ENCODE peak calls at places on chromosomes 16 and 17, in eight cellular contexts. K is GM23248; Z is fibroblast of lung; A is CD8-positive, alpha-beta memory T cell; W is A549; E is small intestine; H is neuronal stem cell; M is left ventricle myocardium inferior. B is an unnamed sample.
A peak's percentile ranks its signal among the peaks of the same experiment; 100 is the strongest.

GRCh38 chr17:76772842-76773521 is 35.1 kb downstream of the MFSD11 start:
- DNase-seq in H (no peak), E (no peak), K (peak; percentile 96), W (no peak), Z (peak; percentile 91), A (peak; percentile 38), M (no peak), B (peak; percentile 75)

GRCh38 chr17:19023209-19023999 is 18.8 kb upstream of the FAM83G start:
- DNase-seq in H (no peak), M (no peak), E (no peak), K (no peak), Z (no peak), W (no peak), A (no peak), B (no peak)

GRCh38 chr16:64534180-64534780 is 587.6 kb downstream of the CDH11 start:
- DNase-seq in M (no peak), Z (peak; percentile 26), E (no peak), H (no peak), W (no peak), A (no peak), K (peak; percentile 2), B (no peak)

GRCh38 chr17:72603346-72604242 is 482.8 kb downstream of the SOX9 start:
- DNase-seq in Z (peak; percentile 96), W (no peak), E (no peak), H (no peak), K (peak; percentile 76), A (no peak), M (no peak), B (no peak)

GRCh38 chr17:60538726-60539125 is 12.7 kb upstream of the APPBP2 start:
- DNase-seq in Z (no peak), A (no peak), H (no peak), W (no peak), K (no peak), E (no peak), M (no peak), B (no peak)

GRCh38 chr17:33204701-33205100 is 88.4 kb downstream of the ASIC2 start:
- DNase-seq in H (no peak), Z (no peak), E (no peak), W (no peak), M (no peak), K (no peak), A (no peak), B (no peak)

GRCh38 chr17:30378191-30378796 is 433 bp upstream of the CPD start:
- DNase-seq in W (no peak), E (no peak), M (peak; percentile 30), H (no peak), K (peak; percentile 76), A (peak; percentile 47), Z (peak; percentile 23), B (no peak)

GRCh38 chr17:75845058-75845711 is 981 bp upstream of the UNC13D start:
- DNase-seq in K (peak; percentile 84), M (peak; percentile 83), H (peak; percentile 59), Z (peak; percentile 56), W (peak; percentile 92), E (peak; percentile 93), A (no peak), B (peak; percentile 73)

GRCh38 chr16:22250522-22250921 is 44.4 kb downstream of the EEF2K start:
- DNase-seq in K (peak; percentile 42), Z (peak; percentile 34), M (no peak), E (no peak), A (no peak), H (no peak), W (no peak), B (no peak)

GRCh38 chr17:36850794-36851193 is 86.5 kb upstream of the LHX1 start:
- DNase-seq in W (peak; percentile 79), Z (peak; percentile 82), H (no peak), M (no peak), E (no peak), A (no peak), K (peak; percentile 67), B (no peak)

GRCh38 chr16:56939801-56940200 is 7.9 kb downstream of the HERPUD1 start:
- DNase-seq in Z (no peak), M (no peak), E (no peak), W (no peak), K (no peak), A (no peak), H (no peak), B (peak; percentile 58)

GRCh38 chr17:19274893-19275292 is 37.7 kb downstream of the EPN2 start:
- DNase-seq in W (no peak), H (no peak), K (no peak), A (no peak), M (no peak), Z (peak; percentile 24), E (no peak), B (no peak)

GRCh38 chr17:75059369-75060345 is 12.6 kb downstream of the KCTD2 start:
- DNase-seq in M (peak; percentile 36), E (peak; percentile 41), Z (peak; percentile 50), W (no peak), H (no peak), A (no peak), K (peak; percentile 85), B (no peak)

GRCh38 chr17:82238562-82239201 is 9.8 kb downstream of the SLC16A3 start:
- DNase-seq in M (peak; percentile 80), K (peak; percentile 92), W (no peak), H (no peak), E (peak; percentile 93), Z (peak; percentile 87), A (peak; percentile 65), B (peak; percentile 72)

GRCh38 chr17:48393271-48393670 is 36.7 kb downstream of the SKAP1 start:
- DNase-seq in A (no peak), K (peak; percentile 45), H (no peak), M (no peak), E (no peak), W (no peak), Z (peak; percentile 4), B (no peak)

GRCh38 chr17:78271419-78272160 is 40.2 kb downstream of the TMEM235 start:
- DNase-seq in M (no peak), Z (no peak), A (no peak), K (no peak), H (no peak), W (no peak), E (no peak), B (no peak)

GRCh38 chr17:78272181-78272913 is 40.9 kb downstream of the TMEM235 start:
- DNase-seq in W (no peak), A (no peak), H (no peak), K (no peak), M (peak; percentile 61), Z (peak; percentile 46), E (peak; percentile 79), B (peak; percentile 69)

GRCh38 chr17:78275355-78275754 is 43.9 kb downstream of the TMEM235 start:
- DNase-seq in E (no peak), W (no peak), A (no peak), K (no peak), M (no peak), Z (no peak), H (no peak), B (no peak)

GRCh38 chr17:78273813-78274212 is 42.4 kb downstream of the TMEM235 start:
- DNase-seq in W (no peak), Z (no peak), K (no peak), H (no peak), E (no peak), A (no peak), M (no peak), B (no peak)

GRCh38 chr17:78272914-78273258 is 41.5 kb downstream of the TMEM235 start:
- DNase-seq in M (no peak), H (no peak), Z (no peak), K (no peak), W (no peak), A (no peak), E (no peak), B (no peak)
- H3K4me3 ChIP-seq in M (no peak overlapping the region), H (no peak overlapping the region), Z (no peak overlapping the region), K (no peak overlapping the region), W (no peak overlapping the region), A (no peak overlapping the region), E (no peak overlapping the region), B (no peak overlapping the region)

GRCh38 chr17:2174471-2175293 is 119.8 kb downstream of the HIC1 start:
- DNase-seq in E (peak; percentile 7), M (peak; percentile 81), A (no peak), H (no peak), Z (peak; percentile 97), K (peak; percentile 83), W (no peak), B (no peak)
- H3K4me3 ChIP-seq in E (no peak overlapping the region), M (peak overlapping the region; percentile 9), A (no peak overlapping the region), H (peak overlapping the region; percentile 7), Z (peak overlapping the region; percentile 26), K (peak overlapping the region; percentile 33), W (no peak overlapping the region), B (no peak overlapping the region)

GRCh38 chr17:4634981-4635380 is 6.5 kb downstream of the ALOX15 start:
- DNase-seq in K (peak; percentile 45), H (no peak), A (no peak), M (no peak), W (no peak), E (no peak), Z (no peak), B (no peak)

GRCh38 chr17:4636474-4637100 is 4.9 kb downstream of the ALOX15 start:
- DNase-seq in M (no peak), H (no peak), W (no peak), Z (no peak), A (no peak), E (no peak), K (no peak), B (no peak)

GRCh38 chr17:4633643-4634042 is 7.8 kb downstream of the ALOX15 start:
- DNase-seq in Z (no peak), H (no peak), M (no peak), E (no peak), K (no peak), A (no peak), W (no peak), B (no peak)

GRCh38 chr17:4632583-4632923 is 8.9 kb downstream of the ALOX15 start:
- DNase-seq in H (no peak), K (no peak), Z (no peak), M (no peak), A (no peak), E (no peak), W (no peak), B (no peak)

GRCh38 chr17:4635823-4636375 is 5.6 kb downstream of the ALOX15 start:
- DNase-seq in Z (no peak), H (no peak), E (no peak), M (no peak), K (no peak), W (no peak), A (no peak), B (no peak)
- H3K4me3 ChIP-seq in Z (no peak overlapping the region), H (no peak overlapping the region), E (no peak overlapping the region), M (no peak overlapping the region), K (no peak overlapping the region), W (no peak overlapping the region), A (no peak overlapping the region), B (no peak overlapping the region)

DNA sequence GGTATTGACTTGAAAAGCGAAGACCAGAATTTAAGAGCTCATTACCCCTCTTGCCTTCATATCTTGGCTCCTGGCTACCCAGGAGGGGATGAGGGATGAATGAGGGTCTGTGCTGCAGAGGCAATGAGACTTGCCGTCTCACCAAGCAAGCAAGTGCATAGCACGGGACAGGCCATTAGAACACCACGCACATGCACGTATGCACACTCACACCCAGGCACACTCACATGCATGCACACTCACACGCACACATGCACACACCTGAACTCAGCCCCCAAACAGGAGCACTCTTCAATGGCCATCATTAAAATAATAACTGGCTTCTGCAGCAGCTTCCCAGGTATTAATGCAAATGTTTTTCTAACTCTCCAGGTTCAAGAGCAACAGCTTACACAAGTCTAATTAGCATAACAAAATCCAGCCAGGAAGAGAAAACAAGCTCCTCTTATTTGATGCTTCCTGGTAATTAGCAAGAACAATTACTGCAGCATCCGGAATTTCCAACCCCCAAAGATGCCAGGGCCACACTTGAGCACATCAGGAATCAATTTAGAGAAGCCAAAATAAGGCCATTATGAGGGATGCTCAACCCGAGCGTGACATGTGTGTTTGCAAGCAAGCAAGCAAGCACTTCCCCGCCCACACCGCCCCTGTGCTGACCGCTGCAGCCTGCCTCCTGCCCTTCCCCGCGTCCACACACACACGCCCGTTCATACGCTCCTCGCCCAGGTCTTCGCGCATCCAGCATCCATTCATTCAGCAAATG is 171.6 kb upstream of the TNRC6C start:
- DNase-seq in A (no peak), H (no peak), W (no peak), E (no peak), M (no peak), Z (peak; percentile 8), K (peak; percentile 44), B (no peak)
- H3K4me3 ChIP-seq in A (no peak overlapping the region), H (peak overlapping the region; percentile 37), W (no peak overlapping the region), E (no peak overlapping the region), M (no peak overlapping the region), Z (no peak overlapping the region), K (no peak overlapping the region), B (no peak overlapping the region)

B was measured in Jurkat, Clone E6-1.